ENCODE peak calls at places on chromosomes 4 and X, in seven cellular contexts. One of them, this sample, is unnamed.
A peak's percentile ranks its signal among the peaks of the same experiment; 100 is the strongest.

GRCh38 chr4:62948108-62948507 is 1461.1 kb downstream of the TECRL start:
- DNase-seq in heart left ventricle: no peak
- DNase-seq in activated CD8-positive, alpha-beta memory T cell treated with anti-CD3 and anti-CD28 coated beads for 48 hours: no peak
- DNase-seq in islet precursor cell: no peak
- DNase-seq in BJ: no peak
- DNase-seq in SW480: no peak
- DNase-seq in activated CD4-positive, CD25-positive, alpha-beta regulatory T cell treated with anti-CD3 and anti-CD28 coated beads, Interleukin-2, amount 50 U/mL, for 72 hours: no peak
- DNase-seq in this sample: no peak

GRCh38 chr4:2494992-2495391 is 26.1 kb downstream of the RNF4 start:
- DNase-seq in heart left ventricle: no peak
- DNase-seq in activated CD8-positive, alpha-beta memory T cell treated with anti-CD3 and anti-CD28 coated beads for 48 hours: no peak
- DNase-seq in islet precursor cell: no peak
- DNase-seq in BJ: no peak
- DNase-seq in SW480: no peak
- DNase-seq in activated CD4-positive, CD25-positive, alpha-beta regulatory T cell treated with anti-CD3 and anti-CD28 coated beads, Interleukin-2, amount 50 U/mL, for 72 hours: no peak
- DNase-seq in this sample: no peak

GRCh38 chr4:54099287-54099958 is 540 bp upstream of the GSX2 start:
- DNase-seq in heart left ventricle: no peak
- DNase-seq in activated CD8-positive, alpha-beta memory T cell treated with anti-CD3 and anti-CD28 coated beads for 48 hours: no peak
- DNase-seq in islet precursor cell: no peak
- DNase-seq in BJ: no peak
- DNase-seq in SW480: peak; percentile 5
- DNase-seq in activated CD4-positive, CD25-positive, alpha-beta regulatory T cell treated with anti-CD3 and anti-CD28 coated beads, Interleukin-2, amount 50 U/mL, for 72 hours: no peak
- DNase-seq in this sample: no peak

GRCh38 chr4:83504974-83505373 is 20.1 kb upstream of the ABRAXAS1 start:
- DNase-seq in heart left ventricle: no peak
- DNase-seq in activated CD8-positive, alpha-beta memory T cell treated with anti-CD3 and anti-CD28 coated beads for 48 hours: no peak
- DNase-seq in islet precursor cell: no peak
- DNase-seq in BJ: no peak
- DNase-seq in SW480: no peak
- DNase-seq in activated CD4-positive, CD25-positive, alpha-beta regulatory T cell treated with anti-CD3 and anti-CD28 coated beads, Interleukin-2, amount 50 U/mL, for 72 hours: no peak
- DNase-seq in this sample: no peak

GRCh38 chrX:30301977-30302376 is 7.2 kb downstream of the NR0B1 start:
- DNase-seq in heart left ventricle: no peak
- DNase-seq in activated CD8-positive, alpha-beta memory T cell treated with anti-CD3 and anti-CD28 coated beads for 48 hours: no peak
- DNase-seq in islet precursor cell: no peak
- DNase-seq in BJ: no peak
- DNase-seq in SW480: no peak
- DNase-seq in activated CD4-positive, CD25-positive, alpha-beta regulatory T cell treated with anti-CD3 and anti-CD28 coated beads, Interleukin-2, amount 50 U/mL, for 72 hours: no peak
- DNase-seq in this sample: no peak

GRCh38 chrX:49171752-49172279 is at the start of gene PLP2:
- DNase-seq in heart left ventricle: peak; percentile 54
- DNase-seq in activated CD8-positive, alpha-beta memory T cell treated with anti-CD3 and anti-CD28 coated beads for 48 hours: peak; percentile 37
- DNase-seq in islet precursor cell: peak; percentile 81
- DNase-seq in BJ: no peak
- DNase-seq in SW480: peak; percentile 67
- DNase-seq in activated CD4-positive, CD25-positive, alpha-beta regulatory T cell treated with anti-CD3 and anti-CD28 coated beads, Interleukin-2, amount 50 U/mL, for 72 hours: peak; percentile 66
- DNase-seq in this sample: no peak

GRCh38 chr4:168509786-168510185 is 12.9 kb downstream of the PALLD start:
- DNase-seq in heart left ventricle: no peak
- DNase-seq in activated CD8-positive, alpha-beta memory T cell treated with anti-CD3 and anti-CD28 coated beads for 48 hours: no peak
- DNase-seq in islet precursor cell: no peak
- DNase-seq in BJ: no peak
- DNase-seq in SW480: no peak
- DNase-seq in activated CD4-positive, CD25-positive, alpha-beta regulatory T cell treated with anti-CD3 and anti-CD28 coated beads, Interleukin-2, amount 50 U/mL, for 72 hours: no peak
- DNase-seq in this sample: no peak

GRCh38 chr4:108097990-108098553 is 70.7 kb downstream of the LEF1 start:
- DNase-seq in heart left ventricle: no peak
- DNase-seq in activated CD8-positive, alpha-beta memory T cell treated with anti-CD3 and anti-CD28 coated beads for 48 hours: no peak
- DNase-seq in islet precursor cell: no peak
- DNase-seq in BJ: no peak
- DNase-seq in SW480: no peak
- DNase-seq in activated CD4-positive, CD25-positive, alpha-beta regulatory T cell treated with anti-CD3 and anti-CD28 coated beads, Interleukin-2, amount 50 U/mL, for 72 hours: no peak
- DNase-seq in this sample: no peak

GRCh38 chr4:87419578-87420249 is 2.7 kb upstream of the NUDT9 start:
- DNase-seq in heart left ventricle: no peak
- DNase-seq in activated CD8-positive, alpha-beta memory T cell treated with anti-CD3 and anti-CD28 coated beads for 48 hours: no peak
- DNase-seq in islet precursor cell: no peak
- DNase-seq in BJ: no peak
- DNase-seq in SW480: no peak
- DNase-seq in activated CD4-positive, CD25-positive, alpha-beta regulatory T cell treated with anti-CD3 and anti-CD28 coated beads, Interleukin-2, amount 50 U/mL, for 72 hours: no peak
- DNase-seq in this sample: no peak

GRCh38 chrX:53321216-53321942 is 40.0 kb upstream of the IQSEC2 start:
- DNase-seq in heart left ventricle: peak; percentile 19
- DNase-seq in activated CD8-positive, alpha-beta memory T cell treated with anti-CD3 and anti-CD28 coated beads for 48 hours: no peak
- DNase-seq in islet precursor cell: no peak
- DNase-seq in BJ: no peak
- DNase-seq in SW480: no peak
- DNase-seq in activated CD4-positive, CD25-positive, alpha-beta regulatory T cell treated with anti-CD3 and anti-CD28 coated beads, Interleukin-2, amount 50 U/mL, for 72 hours: no peak
- DNase-seq in this sample: no peak

This sample was measured in right atrium auricular region.